ENCODE peak calls at places on chromosomes 1 and 21, in six cellular contexts. One of them, this sample, is unnamed.

GRCh38 chr1:117178756-117179155 is 32.0 kb downstream of the VTCN1 start:
- DNase-seq in A549: no peak
- DNase-seq in GM12878: no peak
- DNase-seq in K562: no peak
- DNase-seq in endothelial cell of umbilical vein: no peak
- DNase-seq in HepG2: no peak
- DNase-seq in this sample: no peak

GRCh38 chr1:2330511-2331199 is 60.7 kb downstream of the MORN1 start:
- DNase-seq in A549: no peak
- DNase-seq in GM12878: no peak
- DNase-seq in K562: no peak
- DNase-seq in endothelial cell of umbilical vein: no peak
- DNase-seq in HepG2: peak; percentile 69
- DNase-seq in this sample: no peak

GRCh38 chr1:67084765-67085318 is 30.9 kb upstream of the SLC35D1 start:
- DNase-seq in A549: no peak
- DNase-seq in GM12878: no peak
- DNase-seq in K562: no peak
- DNase-seq in endothelial cell of umbilical vein: no peak
- DNase-seq in HepG2: no peak
- DNase-seq in this sample: no peak

GRCh38 chr1:159071970-159072582 is 4.5 kb downstream of the AIM2 start:
- DNase-seq in A549: peak; percentile 69
- DNase-seq in GM12878: no peak
- DNase-seq in K562: peak; percentile 60
- DNase-seq in endothelial cell of umbilical vein: peak; percentile 66
- DNase-seq in HepG2: peak; percentile 38
- DNase-seq in this sample: peak; percentile 72

GRCh38 chr1:208461680-208462079 is 217.5 kb upstream of the PLXNA2 start:
- DNase-seq in A549: peak; percentile 7
- DNase-seq in GM12878: no peak
- DNase-seq in K562: peak; percentile 33
- DNase-seq in endothelial cell of umbilical vein: no peak
- DNase-seq in HepG2: no peak
- DNase-seq in this sample: peak; percentile 12

GRCh38 chr1:231666220-231666956 is 39.8 kb downstream of the DISC1 start:
- DNase-seq in A549: no peak
- DNase-seq in GM12878: no peak
- DNase-seq in K562: no peak
- DNase-seq in endothelial cell of umbilical vein: no peak
- DNase-seq in HepG2: no peak
- DNase-seq in this sample: no peak

GRCh38 chr1:223770621-223771315 is 58.4 kb downstream of the CAPN2 start:
- DNase-seq in A549: no peak
- DNase-seq in GM12878: no peak
- DNase-seq in K562: no peak
- DNase-seq in endothelial cell of umbilical vein: peak; percentile 46
- DNase-seq in HepG2: no peak
- DNase-seq in this sample: no peak

GRCh38 chr21:45584786-45585185 is 42.5 kb upstream of the SLC19A1 start:
- DNase-seq in A549: no peak
- DNase-seq in GM12878: no peak
- DNase-seq in K562: no peak
- DNase-seq in endothelial cell of umbilical vein: no peak
- DNase-seq in HepG2: no peak
- DNase-seq in this sample: no peak

GRCh38 chr1:183761871-183762270 is 43.0 kb upstream of the RGL1 start:
- DNase-seq in A549: no peak
- DNase-seq in GM12878: no peak
- DNase-seq in K562: no peak
- DNase-seq in endothelial cell of umbilical vein: no peak
- DNase-seq in HepG2: no peak
- DNase-seq in this sample: no peak

GRCh38 chr1:198167436-198167934 is 10.7 kb downstream of the NEK7 start:
- DNase-seq in A549: no peak
- DNase-seq in GM12878: peak; percentile 85
- DNase-seq in K562: peak; percentile 56
- DNase-seq in endothelial cell of umbilical vein: peak; percentile 70
- DNase-seq in HepG2: no peak
- DNase-seq in this sample: peak; percentile 9

GRCh38 chr1:217090073-217090911 is 367.1 kb upstream of the ESRRG start:
- DNase-seq in A549: no peak
- DNase-seq in GM12878: no peak
- DNase-seq in K562: no peak
- DNase-seq in endothelial cell of umbilical vein: no peak
- DNase-seq in HepG2: no peak
- DNase-seq in this sample: no peak

GRCh38 chr21:33293811-33294216 is 27.6 kb downstream of the IL10RB start:
- DNase-seq in A549: no peak
- DNase-seq in GM12878: no peak
- DNase-seq in K562: no peak
- DNase-seq in endothelial cell of umbilical vein: no peak
- DNase-seq in HepG2: no peak
- DNase-seq in this sample: no peak

GRCh38 chr1:200901796-200902444 is 7.2 kb downstream of the INAVA start:
- DNase-seq in A549: no peak
- DNase-seq in GM12878: no peak
- DNase-seq in K562: no peak
- DNase-seq in endothelial cell of umbilical vein: no peak
- DNase-seq in HepG2: no peak
- DNase-seq in this sample: no peak

GRCh38 chr1:10755977-10756521 is 40.4 kb downstream of the CASZ1 start:
- DNase-seq in A549: peak; percentile 22
- DNase-seq in GM12878: no peak
- DNase-seq in K562: peak; percentile 52
- DNase-seq in endothelial cell of umbilical vein: peak; percentile 11
- DNase-seq in HepG2: no peak
- DNase-seq in this sample: peak; percentile 75

GRCh38 chr1:162030741-162031280 is 7.1 kb upstream of the OLFML2B start:
- DNase-seq in A549: no peak
- DNase-seq in GM12878: no peak
- DNase-seq in K562: no peak
- DNase-seq in endothelial cell of umbilical vein: no peak
- DNase-seq in HepG2: no peak
- DNase-seq in this sample: no peak

GRCh38 chr1:11880911-11881748 is 22.4 kb upstream of the NPPB start:
- DNase-seq in A549: no peak
- DNase-seq in GM12878: no peak
- DNase-seq in K562: peak; percentile 84
- DNase-seq in endothelial cell of umbilical vein: no peak
- DNase-seq in HepG2: no peak
- DNase-seq in this sample: no peak

GRCh38 chr1:96559707-96560588 is 161.6 kb upstream of the PTBP2 start:
- DNase-seq in A549: peak; percentile 5
- DNase-seq in GM12878: no peak
- DNase-seq in K562: no peak
- DNase-seq in endothelial cell of umbilical vein: no peak
- DNase-seq in HepG2: no peak
- DNase-seq in this sample: peak; percentile 73

GRCh38 chr1:196034080-196034706 is 574.0 kb downstream of the KCNT2 start:
- DNase-seq in A549: no peak
- DNase-seq in GM12878: no peak
- DNase-seq in K562: no peak
- DNase-seq in endothelial cell of umbilical vein: no peak
- DNase-seq in HepG2: no peak
- DNase-seq in this sample: no peak

GRCh38 chr1:59997479-59997878 is 70.9 kb upstream of the CYP2J2 start:
- DNase-seq in A549: no peak
- DNase-seq in GM12878: no peak
- DNase-seq in K562: no peak
- DNase-seq in endothelial cell of umbilical vein: no peak
- DNase-seq in HepG2: no peak
- DNase-seq in this sample: no peak

GRCh38 chr1:938088-938683 is 14.5 kb downstream of the SAMD11 start:
- DNase-seq in A549: peak; percentile 87
- DNase-seq in GM12878: no peak
- DNase-seq in K562: peak; percentile 61
- DNase-seq in endothelial cell of umbilical vein: no peak
- DNase-seq in HepG2: peak; percentile 29
- DNase-seq in this sample: no peak

GRCh38 chr1:7493711-7494110 is 277.4 kb upstream of the VAMP3 start:
- DNase-seq in A549: no peak
- DNase-seq in GM12878: no peak
- DNase-seq in K562: no peak
- DNase-seq in endothelial cell of umbilical vein: no peak
- DNase-seq in HepG2: no peak
- DNase-seq in this sample: no peak

GRCh38 chr1:233364026-233364425 is 36.5 kb downstream of the MAP3K21 start:
- DNase-seq in A549: no peak
- DNase-seq in GM12878: no peak
- DNase-seq in K562: no peak
- DNase-seq in endothelial cell of umbilical vein: no peak
- DNase-seq in HepG2: no peak
- DNase-seq in this sample: no peak

DNA sequence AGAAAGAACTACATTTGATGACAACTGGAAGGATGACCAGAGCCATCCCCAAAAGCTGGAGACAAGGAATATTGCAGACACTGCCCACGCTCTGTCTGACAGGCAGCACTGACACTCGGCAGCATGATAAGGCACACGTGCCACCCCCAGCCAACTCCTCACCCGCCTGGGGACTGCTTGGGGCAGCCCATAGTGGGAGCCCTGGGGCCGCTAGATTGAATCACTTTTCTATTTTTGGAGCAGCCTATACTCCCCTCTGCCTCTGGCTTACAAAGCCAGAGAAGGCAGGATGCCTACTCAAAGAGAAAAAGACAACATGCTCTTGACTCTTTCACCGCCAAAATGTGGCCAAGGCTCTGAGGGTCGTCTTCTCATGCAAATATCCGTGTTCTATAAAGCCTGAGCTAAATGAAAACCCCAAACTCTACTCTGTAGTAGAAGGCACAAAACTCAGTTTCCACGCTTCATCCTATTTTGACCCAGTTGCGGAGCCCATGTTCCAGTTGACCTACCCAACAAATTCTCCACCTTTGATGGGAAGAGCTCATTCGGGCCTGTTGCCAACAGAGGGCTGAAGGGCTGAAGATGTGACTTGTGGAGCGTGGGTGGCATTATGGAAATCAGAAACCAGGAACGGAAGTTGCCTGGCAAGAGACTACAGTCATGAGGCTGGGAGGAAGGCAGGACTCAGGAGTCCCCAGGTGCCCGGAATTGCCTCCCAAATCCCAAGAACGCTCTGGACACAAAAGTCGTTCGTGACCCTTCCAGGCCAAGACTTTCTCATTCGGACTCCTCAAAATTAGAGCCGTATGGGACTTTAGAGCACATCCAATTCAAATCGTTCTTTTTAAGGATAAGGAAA is 1.1 kb downstream of the SMG5 start:
- DNase-seq in A549: no peak
- DNase-seq in GM12878: no peak
- DNase-seq in K562: peak; percentile 74
- DNase-seq in endothelial cell of umbilical vein: no peak
- DNase-seq in HepG2: peak; percentile 35
- DNase-seq in this sample: peak; percentile 80
- TF ChIP-seq CTCF in A549: no peak
- TF ChIP-seq CTCF in GM12878: peak; percentile 29
- TF ChIP-seq CTCF in K562: peak; percentile 54
- TF ChIP-seq CTCF in endothelial cell of umbilical vein: no peak
- TF ChIP-seq CTCF in HepG2: no peak
- TF ChIP-seq CTCF in this sample: peak; percentile 9

GRCh38 chr1:41502912-41503311 is 18.4 kb upstream of the EDN2 start:
- DNase-seq in A549: no peak
- DNase-seq in GM12878: no peak
- DNase-seq in K562: no peak
- DNase-seq in endothelial cell of umbilical vein: no peak
- DNase-seq in HepG2: no peak
- DNase-seq in this sample: no peak

GRCh38 chr1:41507152-41507720 is 22.8 kb upstream of the EDN2 start:
- DNase-seq in A549: no peak
- DNase-seq in GM12878: no peak
- DNase-seq in K562: no peak
- DNase-seq in endothelial cell of umbilical vein: no peak
- DNase-seq in HepG2: no peak
- DNase-seq in this sample: no peak

GRCh38 chr1:41501581-41501980 is 17.1 kb upstream of the EDN2 start:
- DNase-seq in A549: no peak
- DNase-seq in GM12878: no peak
- DNase-seq in K562: no peak
- DNase-seq in endothelial cell of umbilical vein: no peak
- DNase-seq in HepG2: no peak
- DNase-seq in this sample: no peak

GRCh38 chr1:41503507-41504125 is 19.1 kb upstream of the EDN2 start:
- DNase-seq in A549: no peak
- DNase-seq in GM12878: no peak
- DNase-seq in K562: peak; percentile 49
- DNase-seq in endothelial cell of umbilical vein: no peak
- DNase-seq in HepG2: no peak
- DNase-seq in this sample: no peak

GRCh38 chr1:41504126-41505035 is 19.9 kb upstream of the EDN2 start:
- DNase-seq in A549: peak; percentile 18
- DNase-seq in GM12878: no peak
- DNase-seq in K562: peak; percentile 45
- DNase-seq in endothelial cell of umbilical vein: no peak
- DNase-seq in HepG2: no peak
- DNase-seq in this sample: no peak
- TF ChIP-seq MYC in A549: no peak
- TF ChIP-seq MYC in GM12878: no peak
- TF ChIP-seq MYC in K562: no peak
- TF ChIP-seq MYC in endothelial cell of umbilical vein: no peak
- TF ChIP-seq MYC in HepG2: no peak
- TF ChIP-seq MYC in this sample: no peak

DNA sequence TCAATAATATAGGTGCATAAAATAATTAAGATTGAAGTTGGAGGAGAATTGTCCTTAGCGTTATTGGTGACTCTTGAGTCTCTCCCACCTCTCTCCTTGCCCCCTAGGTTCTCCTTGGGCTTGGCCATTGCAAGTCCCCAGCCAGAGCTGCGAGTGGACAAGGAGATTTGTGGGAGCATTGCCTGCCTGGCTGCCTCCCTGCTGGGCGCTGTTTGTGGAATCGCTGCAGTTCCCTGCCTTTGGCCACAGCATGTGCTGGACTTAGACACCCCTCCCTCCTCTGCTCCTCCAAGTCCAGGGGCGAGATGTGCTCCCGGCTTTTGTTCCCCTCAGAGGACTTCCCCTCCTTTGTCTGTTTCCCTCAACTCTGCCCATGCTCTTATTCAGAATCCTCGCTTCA is 21.9 kb upstream of the HUNK start:
- DNase-seq in A549: no peak
- DNase-seq in GM12878: no peak
- DNase-seq in K562: no peak
- DNase-seq in endothelial cell of umbilical vein: no peak
- DNase-seq in HepG2: no peak
- DNase-seq in this sample: no peak
- H3K4me3 ChIP-seq in A549: no peak overlapping the region
- H3K4me3 ChIP-seq in GM12878: no peak overlapping the region
- H3K4me3 ChIP-seq in K562: no peak overlapping the region
- H3K4me3 ChIP-seq in endothelial cell of umbilical vein: no peak overlapping the region
- H3K4me3 ChIP-seq in HepG2: no peak overlapping the region
- H3K4me3 ChIP-seq in this sample: no peak overlapping the region

DNA sequence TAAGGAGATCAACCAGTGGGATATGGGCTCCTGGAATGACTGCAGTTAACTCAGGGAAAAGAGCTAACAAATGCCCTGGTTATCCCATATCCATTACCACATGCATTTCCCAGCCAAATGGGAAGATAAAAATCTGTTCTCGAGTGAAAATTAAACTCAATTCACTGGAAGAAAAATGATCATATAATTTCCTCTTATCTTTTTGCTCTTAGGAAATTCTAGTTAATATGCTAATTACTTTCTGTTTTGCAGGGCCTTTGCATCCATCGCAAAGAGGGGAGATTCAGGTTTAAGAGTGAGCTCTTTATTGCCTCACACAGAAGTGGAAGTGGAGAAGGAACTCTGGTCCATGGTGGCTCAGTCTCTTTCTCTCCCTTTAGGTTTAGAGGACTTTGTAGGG is 3.9 kb upstream of the IL24 start:
- DNase-seq in A549: no peak
- DNase-seq in GM12878: no peak
- DNase-seq in K562: no peak
- DNase-seq in endothelial cell of umbilical vein: no peak
- DNase-seq in HepG2: no peak
- DNase-seq in this sample: no peak
- TF ChIP-seq CTCF in A549: no peak
- TF ChIP-seq CTCF in GM12878: no peak
- TF ChIP-seq CTCF in K562: no peak
- TF ChIP-seq CTCF in endothelial cell of umbilical vein: no peak
- TF ChIP-seq CTCF in HepG2: no peak
- TF ChIP-seq CTCF in this sample: no peak